ENCODE peak calls at places on chromosomes 3 and 15, in nine cellular contexts. W is GM12878, E is K562, K is stomach, G is H1, V is transverse colon, R is prostate gland, Y is sigmoid colon, X is suprapubic skin. Z is an unnamed sample.

GRCh38 chr3:30222436-30222835 is 384.0 kb upstream of the TGFBR2 start:
- DNase-seq in W (no peak), E (no peak), K (no peak), G (no peak), V (no peak), R (no peak), Y (no peak), X (no peak), Z (no peak)

GRCh38 chr3:118782755-118783202 is 251.9 kb downstream of the IGSF11 start:
- DNase-seq in W (peak; percentile 90), E (peak; percentile 8), K (no peak), G (no peak), V (no peak), R (no peak), Y (no peak), X (no peak), Z (no peak)

GRCh38 chr15:74789741-74790079 is 7.8 kb downstream of the CSK start:
- DNase-seq in W (no peak), E (no peak), K (no peak), G (no peak), V (no peak), R (no peak), Y (peak; percentile 61), X (no peak), Z (no peak)

GRCh38 chr3:16168211-16168610 is 6.3 kb upstream of the GALNT15 start:
- DNase-seq in W (no peak), E (no peak), K (no peak), G (no peak), V (no peak), R (no peak), Y (no peak), X (no peak), Z (peak; percentile 57)

GRCh38 chr3:195438371-195438770 is 4.4 kb downstream of the ACAP2 start:
- DNase-seq in W (no peak), E (no peak), K (no peak), G (no peak), V (no peak), R (no peak), Y (no peak), X (no peak), Z (no peak)

GRCh38 chr15:41860049-41860828 is 21.6 kb downstream of the PLA2G4B start:
- DNase-seq in W (no peak), E (peak; percentile 40), K (no peak), G (no peak), V (no peak), R (no peak), Y (no peak), X (no peak), Z (no peak)

GRCh38 chr3:47781326-47781684 is 388 bp downstream of the SMARCC1 start:
- DNase-seq in W (no peak), E (peak; percentile 83), K (peak; percentile 63), G (peak; percentile 73), V (peak; percentile 70), R (peak; percentile 59), Y (peak; percentile 77), X (peak; percentile 82), Z (no peak)

GRCh38 chr15:67548862-67549651 is 6.6 kb downstream of the MAP2K5 start:
- DNase-seq in W (no peak), E (no peak), K (peak; percentile 27), G (peak; percentile 72), V (peak; percentile 54), R (no peak), Y (peak; percentile 66), X (no peak), Z (no peak)

GRCh38 chr15:28026764-28027713 is 72.1 kb downstream of the OCA2 start:
- DNase-seq in W (no peak), E (peak; percentile 34), K (no peak), G (peak; percentile 23), V (no peak), R (no peak), Y (no peak), X (no peak), Z (no peak)

GRCh38 chr15:28023933-28024888 is 74.9 kb downstream of the OCA2 start:
- DNase-seq in W (no peak), E (no peak), K (no peak), G (no peak), V (no peak), R (no peak), Y (no peak), X (no peak), Z (peak; percentile 91)

GRCh38 chr15:28026221-28026620 is 72.9 kb downstream of the OCA2 start:
- DNase-seq in W (no peak), E (no peak), K (no peak), G (no peak), V (no peak), R (no peak), Y (no peak), X (no peak), Z (peak; percentile 21)

GRCh38 chr15:28024889-28025250 is 74.2 kb downstream of the OCA2 start:
- DNase-seq in W (no peak), E (no peak), K (no peak), G (no peak), V (no peak), R (no peak), Y (no peak), X (no peak), Z (peak; percentile 55)

GRCh38 chr15:28025413-28025812 is 73.7 kb downstream of the OCA2 start:
- DNase-seq in W (no peak), E (no peak), K (no peak), G (no peak), V (no peak), R (no peak), Y (no peak), X (no peak), Z (peak; percentile 89)
- H3K4me3 ChIP-seq in W (no peak overlapping the region), E (no peak overlapping the region), K (no peak overlapping the region), G (no peak overlapping the region), V (no peak overlapping the region), R (no peak overlapping the region), Y (no peak overlapping the region), X (no peak overlapping the region), Z (no peak overlapping the region)

GRCh38 chr3:20039765-20040475 is at the start of gene KAT2B:
- DNase-seq in W (no peak), E (peak; percentile 91), K (peak; percentile 73), G (peak; percentile 67), V (peak; percentile 85), R (peak; percentile 79), Y (peak; percentile 89), X (peak; percentile 85), Z (peak; percentile 93)

GRCh38 chr3:20041197-20041780 is 1.0 kb downstream of the KAT2B start:
- DNase-seq in W (no peak), E (peak; percentile 94), K (peak; percentile 87), G (peak; percentile 74), V (peak; percentile 91), R (peak; percentile 88), Y (peak; percentile 91), X (peak; percentile 93), Z (no peak)

GRCh38 chr3:20039082-20039764 is 1.0 kb upstream of the KAT2B start:
- DNase-seq in W (no peak), E (peak; percentile 40), K (no peak), G (no peak), V (no peak), R (no peak), Y (no peak), X (no peak), Z (no peak)

GRCh38 chr3:20042331-20042730 is 2.1 kb downstream of the KAT2B start:
- DNase-seq in W (no peak), E (no peak), K (no peak), G (no peak), V (no peak), R (no peak), Y (no peak), X (no peak), Z (no peak)

GRCh38 chr3:20040476-20041196 is 390 bp downstream of the KAT2B start:
- DNase-seq in W (no peak), E (peak; percentile 95), K (peak; percentile 75), G (peak; percentile 71), V (peak; percentile 85), R (peak; percentile 87), Y (peak; percentile 91), X (peak; percentile 81), Z (peak; percentile 94)
- TF ChIP-seq POLR2A in W (peak; percentile 52), E (peak; percentile 46), K (no peak), G (no peak), V (peak; percentile 39), R (peak; percentile 29), Y (peak; percentile 31), X (peak; percentile 10), Z (no peak)

GRCh38 chr3:174424656-174425055 is 434.5 kb upstream of the NAALADL2 start:
- DNase-seq in W (no peak), E (no peak), K (no peak), G (no peak), V (no peak), R (no peak), Y (no peak), X (no peak), Z (no peak)

GRCh38 chr3:174430986-174431385 is 428.1 kb upstream of the NAALADL2 start:
- DNase-seq in W (no peak), E (no peak), K (no peak), G (no peak), V (no peak), R (no peak), Y (no peak), X (no peak), Z (no peak)

GRCh38 chr3:174423936-174424335 is 435.2 kb upstream of the NAALADL2 start:
- DNase-seq in W (no peak), E (no peak), K (no peak), G (no peak), V (no peak), R (no peak), Y (no peak), X (no peak), Z (no peak)

DNA sequence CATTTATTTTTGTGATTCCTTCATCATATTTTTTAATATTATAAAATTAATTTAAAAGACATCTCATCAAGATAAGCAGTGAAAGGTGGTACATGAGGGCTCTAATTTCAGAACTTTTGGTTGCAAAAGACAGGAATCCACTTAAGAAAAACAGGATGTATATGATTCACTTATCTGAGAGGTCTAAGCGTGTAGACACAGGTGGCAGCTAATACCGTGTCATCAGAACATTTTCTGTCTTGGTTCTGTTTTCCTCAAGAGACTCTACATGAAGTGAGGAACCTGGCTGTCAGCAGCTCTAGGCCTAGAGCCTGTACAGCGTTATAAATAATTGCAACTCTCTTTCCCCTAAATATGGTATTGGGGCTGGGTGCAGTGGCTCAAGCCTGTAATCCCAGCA is 433.7 kb upstream of the NAALADL2 start:
- DNase-seq in W (no peak), E (no peak), K (no peak), G (no peak), V (no peak), R (no peak), Y (no peak), X (no peak), Z (no peak)
- TF ChIP-seq POLR2AphosphoS5 in W (no peak), E (no peak), K (no peak), G (no peak), V (no peak), R (no peak), Y (no peak), X (no peak), Z (no peak)

GRCh38 chr3:41441139-41441538 is 241.8 kb downstream of the CTNNB1 start:
- DNase-seq in W (no peak), E (no peak), K (no peak), G (no peak), V (no peak), R (no peak), Y (no peak), X (no peak), Z (no peak)
- H3K4me3 ChIP-seq in W (no peak overlapping the region), E (no peak overlapping the region), K (no peak overlapping the region), G (no peak overlapping the region), V (no peak overlapping the region), R (no peak overlapping the region), Y (no peak overlapping the region), X (no peak overlapping the region), Z (no peak overlapping the region)

GRCh38 chr3:152011812-152012735 is 138.6 kb downstream of the SUCNR1 start:
- DNase-seq in W (no peak), E (no peak), K (no peak), G (no peak), V (no peak), R (no peak), Y (no peak), X (no peak), Z (no peak)
- TF ChIP-seq POLR2A in W (no peak), E (no peak), K (no peak), G (no peak), V (no peak), R (no peak), Y (no peak), X (no peak), Z (no peak)

Z was measured in esophagus muscularis mucosa.